ENCODE peak calls at places on chromosomes 12 and 14, in five cellular contexts. T is GM12878, N is IMR-90, H is HepG2, S is K562. U is an unnamed sample.

GRCh38 chr14:23561873-23562821 is 5.4 kb downstream of the AP1G2 start:
- DNase-seq in T (no peak), N (no peak), H (no peak), S (no peak), U (no peak)

GRCh38 chr12:91355150-91356006 is 172.8 kb upstream of the DCN start:
- DNase-seq in T (peak), N (peak), H (peak), S (peak), U (peak)

GRCh38 chr12:4909397-4909733 is 340 bp upstream of the KCNA1 start:
- DNase-seq in T (no peak), N (no peak), H (no peak), S (no peak), U (no peak)

GRCh38 chr12:51082561-51083139 is 746 bp downstream of the CSRNP2 start:
- DNase-seq in T (no peak), N (peak), H (peak), S (no peak), U (peak)

GRCh38 chr12:24728366-24728765 is 220.5 kb downstream of the BCAT1 start:
- DNase-seq in T (no peak), N (peak), H (peak), S (no peak), U (peak)

GRCh38 chr14:100067971-100068959 is 3.0 kb downstream of the EVL start:
- DNase-seq in T (peak), N (peak), H (no peak), S (peak), U (no peak)

GRCh38 chr12:54725233-54725843 is 77.2 kb upstream of the DCD start:
- DNase-seq in T (no peak), N (no peak), H (peak), S (no peak), U (peak)

GRCh38 chr14:72600551-72601330 is 293.2 kb downstream of the DPF3 start:
- DNase-seq in T (no peak), N (no peak), H (no peak), S (no peak), U (no peak)

GRCh38 chr12:15163001-15163400 is 58.2 kb downstream of the RERG start:
- DNase-seq in T (no peak), N (no peak), H (no peak), S (no peak), U (no peak)

GRCh38 chr12:114681149-114681849 is 2.7 kb downstream of the TBX3 start:
- DNase-seq in T (no peak), N (peak), H (no peak), S (no peak), U (no peak)

GRCh38 chr12:105935981-105936380 is 202.8 kb downstream of the NUAK1 start:
- DNase-seq in T (no peak), N (peak), H (no peak), S (no peak), U (no peak)

GRCh38 chr12:55847033-55847432 is 4.3 kb upstream of the MMP19 start:
- DNase-seq in T (no peak), N (peak), H (no peak), S (no peak), U (no peak)

GRCh38 chr14:52678591-52678990 is 16.8 kb downstream of the ERO1A start:
- DNase-seq in T (no peak), N (no peak), H (peak), S (peak), U (peak)

GRCh38 chr12:51528852-51529545 is 62.0 kb upstream of the SCN8A start:
- DNase-seq in T (no peak), N (no peak), H (no peak), S (no peak), U (no peak)

GRCh38 chr14:56273949-56274348 is 155.7 kb downstream of the PELI2 start:
- DNase-seq in T (no peak), N (no peak), H (no peak), S (no peak), U (no peak)

GRCh38 chr12:117552971-117553370 is 191.5 kb upstream of the NOS1 start:
- DNase-seq in T (no peak), N (no peak), H (no peak), S (no peak), U (no peak)

GRCh38 chr12:64675795-64676194 is 65.5 kb downstream of the RASSF3 start:
- DNase-seq in T (no peak), N (no peak), H (no peak), S (no peak), U (peak)

GRCh38 chr12:71438670-71439361 is 782 bp upstream of the LGR5 start:
- DNase-seq in T (no peak), N (no peak), H (peak), S (no peak), U (no peak)

GRCh38 chr14:99124482-99125104 is 147.4 kb downstream of the BCL11B start:
- DNase-seq in T (no peak), N (no peak), H (no peak), S (no peak), U (peak)

GRCh38 chr12:12819221-12819620 is 6.1 kb downstream of the DDX47 start:
- DNase-seq in T (no peak), N (no peak), H (no peak), S (no peak), U (no peak)

GRCh38 chr12:12081836-12082497 is 11.2 kb downstream of the BCL2L14 start:
- DNase-seq in T (peak), N (peak), H (peak), S (peak), U (peak)

GRCh38 chr14:106586098-106586704 is 1059.8 kb downstream of the TMEM121 start:
- DNase-seq in T (no peak), N (no peak), H (peak), S (peak), U (no peak)

GRCh38 chr12:47547077-47547476 is 158.8 kb downstream of the RPAP3 start:
- DNase-seq in T (no peak), N (peak), H (no peak), S (peak), U (no peak)

GRCh38 chr14:76181546-76181945 is 29.8 kb downstream of the GPATCH2L start:
- DNase-seq in T (no peak), N (no peak), H (peak), S (peak), U (no peak)

GRCh38 chr12:2490746-2491145 is 304.0 kb upstream of the FKBP4 start:
- DNase-seq in T (no peak), N (no peak), H (no peak), S (no peak), U (no peak)

GRCh38 chr14:102496331-102496691 is 13.3 kb downstream of the ANKRD9 start:
- DNase-seq in T (no peak), N (no peak), H (no peak), S (no peak), U (no peak)

GRCh38 chr12:65868133-65868705 is 43.9 kb downstream of the HMGA2 start:
- DNase-seq in T (no peak), N (peak), H (no peak), S (no peak), U (no peak)

GRCh38 chr12:105296116-105297095 is 34.1 kb upstream of the C12orf75 start:
- DNase-seq in T (no peak), N (no peak), H (no peak), S (no peak), U (no peak)

GRCh38 chr12:32542550-32543229 is 136.4 kb upstream of the DNM1L start:
- DNase-seq in T (no peak), N (no peak), H (no peak), S (no peak), U (no peak)

GRCh38 chr12:108119974-108120862 is 8.9 kb upstream of the WSCD2 start:
- DNase-seq in T (no peak), N (no peak), H (no peak), S (no peak), U (no peak)

GRCh38 chr12:22333186-22333745 is 1.2 kb downstream of the ST8SIA1 start:
- DNase-seq in T (no peak), N (peak), H (no peak), S (no peak), U (no peak)

GRCh38 chr12:111842556-111843396 is 748 bp downstream of the MAPKAPK5 start:
- DNase-seq in T (no peak), N (no peak), H (peak), S (peak), U (peak)

GRCh38 chr12:47758584-47758833 is 171 bp downstream of the RAPGEF3 start:
- DNase-seq in T (no peak), N (no peak), H (no peak), S (no peak), U (no peak)

GRCh38 chr12:131015581-131016337 is 62.1 kb downstream of the ADGRD1 start:
- DNase-seq in T (no peak), N (no peak), H (no peak), S (no peak), U (no peak)

DNA sequence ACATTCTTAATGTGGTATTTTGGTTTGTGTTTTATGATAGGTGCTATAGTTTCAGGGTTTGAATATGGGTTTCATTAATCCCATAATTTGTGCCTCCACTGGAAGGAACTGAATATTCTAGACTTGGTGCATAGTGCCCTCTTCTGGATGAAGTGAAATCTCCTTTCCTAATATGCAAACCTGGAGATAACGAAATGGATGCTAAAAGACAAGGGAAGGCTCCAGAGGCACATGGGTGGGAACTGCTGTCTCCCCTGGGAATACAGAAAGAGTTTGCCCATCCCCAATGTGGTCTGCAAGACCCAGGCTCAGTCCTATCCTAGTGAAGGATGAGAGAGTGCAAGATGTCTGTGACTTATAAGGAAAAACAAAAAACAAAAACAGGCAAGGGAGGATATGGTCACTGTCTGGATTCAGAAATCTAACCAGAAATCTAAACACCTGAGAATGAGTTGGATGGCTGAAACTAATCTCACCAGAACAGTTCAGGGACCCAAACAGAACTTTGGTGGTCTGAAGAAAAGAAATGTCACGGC is 142.3 kb upstream of the TMPO start:
- DNase-seq in T (no peak), N (peak), H (peak), S (peak), U (peak)
- TF ChIP-seq RFX5 in T (no peak), N (no peak), H (no peak), S (no peak), U (no peak)

DNA sequence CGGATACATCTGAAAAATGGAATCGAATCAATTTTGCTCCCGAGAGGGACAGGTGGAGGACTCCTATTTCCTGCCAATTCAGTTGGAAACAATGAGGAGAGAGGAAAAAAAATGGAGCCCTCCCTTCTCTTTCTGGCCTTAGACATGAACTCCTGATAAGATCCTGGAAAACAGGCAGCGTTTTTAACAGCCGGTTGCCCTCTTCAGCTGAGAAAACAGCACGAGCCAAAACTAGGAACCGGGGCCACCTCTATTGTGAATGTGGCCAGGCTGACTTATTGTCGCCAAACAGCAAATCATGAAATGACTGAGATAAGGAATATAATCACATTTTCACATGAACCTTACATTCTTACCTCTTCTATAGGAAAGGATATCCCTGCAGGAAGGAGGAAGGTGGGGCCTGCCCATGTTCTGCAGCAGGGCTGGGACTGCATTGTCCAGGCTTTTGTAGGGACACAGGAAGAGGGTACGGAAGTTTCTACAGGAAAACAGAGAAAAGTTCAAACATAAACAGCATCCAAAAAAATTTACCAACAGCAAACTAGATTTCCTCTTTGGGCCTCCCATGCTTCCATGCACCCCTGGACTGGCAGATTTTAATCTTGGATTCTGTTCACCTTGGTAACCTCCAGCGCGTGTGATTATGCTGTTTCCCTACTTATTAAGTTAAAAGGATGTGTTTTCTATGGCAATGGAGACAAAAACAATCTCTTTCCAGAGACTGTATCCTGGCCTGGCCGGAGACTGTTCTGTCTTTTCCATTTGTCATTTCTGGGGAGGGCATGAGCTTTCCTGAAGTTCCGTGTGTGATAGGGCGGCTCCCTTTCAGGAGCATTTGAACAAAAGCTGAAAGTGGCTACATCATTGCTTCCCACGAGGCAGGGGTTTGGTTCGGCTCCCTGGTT is 29.0 kb upstream of the ELK3 start:
- DNase-seq in T (no peak), N (no peak), H (no peak), S (no peak), U (no peak)
- TF ChIP-seq RFX5 in T (no peak), N (no peak), H (no peak), S (no peak), U (no peak)

GRCh38 chr14:69363055-69363454 is 35.0 kb downstream of the ERH start:
- DNase-seq in T (no peak), N (peak), H (peak), S (no peak), U (no peak)
- TF ChIP-seq RFX5 in T (no peak), N (no peak), H (no peak), S (no peak), U (no peak)

GRCh38 chr12:49098035-49098451 is 3.4 kb upstream of the DHH start:
- DNase-seq in T (no peak), N (peak), H (peak), S (peak), U (peak)
- TF ChIP-seq RFX5 in T (no peak), N (no peak), H (no peak), S (no peak), U (no peak)

DNA sequence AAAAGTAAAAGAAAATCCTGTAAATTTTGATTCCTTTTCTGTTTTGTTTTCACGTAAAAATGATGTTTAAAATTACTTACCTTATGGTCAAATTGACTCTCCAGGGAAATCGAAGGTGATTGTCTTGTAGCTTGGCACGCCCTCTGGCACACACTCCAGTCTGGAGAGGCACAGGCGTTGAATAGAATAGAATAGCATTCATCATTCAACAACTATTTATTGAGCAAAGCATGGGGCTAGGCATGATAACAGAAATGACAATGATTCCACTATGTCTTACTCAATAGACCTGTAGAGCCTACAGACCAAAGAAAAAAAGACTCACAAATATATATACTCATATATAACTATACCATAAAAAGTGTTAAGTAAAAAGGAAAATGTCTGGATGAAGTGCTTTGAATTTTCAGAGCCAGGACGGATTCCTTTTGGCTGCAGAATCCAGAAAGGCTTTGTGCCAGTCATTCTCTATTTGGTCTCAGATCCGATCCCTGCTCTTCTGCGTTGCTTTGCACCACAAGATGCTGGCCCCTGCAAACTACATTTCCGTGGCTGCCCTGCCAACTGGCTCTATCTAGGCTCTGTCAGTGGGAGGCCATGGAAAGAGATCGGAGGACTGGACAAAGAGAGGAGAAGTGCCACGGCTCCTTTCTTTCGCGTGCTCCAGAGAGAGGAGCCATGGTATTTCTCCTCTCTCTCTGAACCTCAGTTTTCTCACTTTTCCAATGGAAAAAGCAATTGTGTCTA is 231.8 kb downstream of the CRADD start:
- DNase-seq in T (no peak), N (no peak), H (no peak), S (no peak), U (peak)
- TF ChIP-seq RFX5 in T (no peak), N (no peak), H (no peak), S (no peak), U (no peak)

DNA sequence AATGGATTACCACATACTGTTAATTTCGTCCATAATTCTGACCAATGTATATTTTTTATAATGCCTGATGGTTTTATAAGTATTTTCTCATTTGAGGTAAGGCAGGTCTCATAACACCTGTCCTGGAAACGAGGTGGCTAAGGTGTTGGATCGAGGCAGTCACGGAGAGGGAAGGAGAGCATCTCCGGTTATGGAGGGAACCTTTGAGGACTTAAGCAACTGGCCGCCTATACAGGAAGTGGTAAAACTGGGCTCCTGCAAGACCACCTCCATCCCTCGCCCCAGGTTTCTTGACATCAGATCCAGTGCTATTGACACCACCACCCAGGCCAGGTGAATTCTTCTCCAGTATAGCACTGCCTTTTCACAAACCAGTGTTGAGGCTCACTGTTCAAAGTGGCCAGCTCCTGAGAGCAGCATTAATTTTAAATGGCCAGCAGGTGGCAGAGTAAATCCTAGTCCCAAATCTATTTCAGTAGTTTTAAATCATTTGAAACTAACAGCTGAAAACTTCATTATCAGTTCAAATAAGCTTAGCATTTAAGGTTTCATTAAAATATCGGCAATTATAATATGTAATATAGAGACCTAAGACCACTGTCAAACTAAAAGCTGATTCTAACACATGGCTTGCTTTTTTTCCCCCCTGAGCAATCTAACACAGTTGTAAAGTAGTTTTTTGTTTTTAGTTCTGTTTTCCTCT is 100.8 kb downstream of the PPM1A start:
- DNase-seq in T (no peak), N (peak), H (peak), S (peak), U (peak)
- TF ChIP-seq RFX5 in T (no peak), N (no peak), H (no peak), S (no peak), U (no peak)

GRCh38 chr12:49808686-49809368 is 19.4 kb downstream of the NCKAP5L start:
- DNase-seq in T (no peak), N (peak), H (no peak), S (no peak), U (no peak)

GRCh38 chr12:49811136-49811535 is 17.1 kb downstream of the NCKAP5L start:
- DNase-seq in T (no peak), N (no peak), H (no peak), S (no peak), U (no peak)

GRCh38 chr12:49811961-49812401 is 16.2 kb downstream of the NCKAP5L start:
- DNase-seq in T (peak), N (no peak), H (no peak), S (no peak), U (no peak)

GRCh38 chr12:49809369-49810158 is 18.6 kb downstream of the NCKAP5L start:
- DNase-seq in T (no peak), N (no peak), H (no peak), S (no peak), U (no peak)

GRCh38 chr12:49810159-49810459 is 18.1 kb downstream of the NCKAP5L start:
- DNase-seq in T (no peak), N (no peak), H (no peak), S (no peak), U (no peak)
- TF ChIP-seq RFX5 in T (no peak), N (no peak), H (no peak), S (no peak), U (no peak)

GRCh38 chr14:104486222-104486743 is 93.3 kb upstream of the C14orf180 start:
- DNase-seq in T (no peak), N (no peak), H (no peak), S (no peak), U (no peak)
- TF ChIP-seq RFX5 in T (no peak), N (no peak), H (no peak), S (no peak), U (no peak)